ENCODE peak calls at places on chromosomes 5 and 9, in seven cellular contexts. B, L, U, C, R, Q and S are unnamed samples.

GRCh38 chr5:136655429-136655828 is 290.1 kb upstream of the TRPC7 start:
- DNase-seq in B (no peak), L (no peak), U (no peak), C (no peak), R (no peak), Q (peak; percentile 5), S (no peak)

GRCh38 chr5:134566741-134567221 is 41.3 kb downstream of the JADE2 start:
- DNase-seq in B (no peak), L (peak; percentile 14), U (no peak), C (no peak), R (no peak), Q (no peak), S (no peak)

GRCh38 chr5:36073595-36074216 is 7.0 kb upstream of the UGT3A2 start:
- DNase-seq in B (no peak), L (peak; percentile 70), U (no peak), C (no peak), R (no peak), Q (no peak), S (no peak)

GRCh38 chr5:109863752-109864151 is 174.0 kb downstream of the MAN2A1 start:
- DNase-seq in B (no peak), L (no peak), U (no peak), C (no peak), R (no peak), Q (no peak), S (no peak)

GRCh38 chr9:101626295-101626694 is 31.5 kb upstream of the PPP3R2 start:
- DNase-seq in B (no peak), L (no peak), U (no peak), C (no peak), R (no peak), Q (no peak), S (no peak)

GRCh38 chr9:27165670-27166069 is 56.6 kb downstream of the TEK start:
- DNase-seq in B (no peak), L (no peak), U (no peak), C (no peak), R (no peak), Q (no peak), S (peak; percentile 85)

GRCh38 chr5:10009802-10010201 is 239.9 kb downstream of the ATPSCKMT start:
- DNase-seq in B (no peak), L (no peak), U (no peak), C (no peak), R (no peak), Q (no peak), S (no peak)

GRCh38 chr9:97938081-97938644 is at the start of gene HEMGN:
- DNase-seq in B (no peak), L (no peak), U (no peak), C (no peak), R (no peak), Q (no peak), S (no peak)

GRCh38 chr5:149224282-149224681 is 47.4 kb upstream of the AFAP1L1 start:
- DNase-seq in B (no peak), L (peak; percentile 18), U (no peak), C (no peak), R (no peak), Q (no peak), S (no peak)

GRCh38 chr5:102799017-102799416 is 43.9 kb downstream of the PAM start:
- DNase-seq in B (no peak), L (peak; percentile 78), U (no peak), C (no peak), R (no peak), Q (no peak), S (no peak)

GRCh38 chr5:41418220-41419031 is 92.0 kb downstream of the PLCXD3 start:
- DNase-seq in B (no peak), L (no peak), U (no peak), C (no peak), R (no peak), Q (no peak), S (no peak)

GRCh38 chr5:54259090-54259489 is 51.3 kb downstream of the ARL15 start:
- DNase-seq in B (no peak), L (no peak), U (no peak), C (no peak), R (no peak), Q (no peak), S (no peak)

GRCh38 chr9:134987906-134988700 is 70.4 kb upstream of the FCN1 start:
- DNase-seq in B (peak; percentile 25), L (no peak), U (no peak), C (no peak), R (no peak), Q (no peak), S (no peak)

GRCh38 chr5:1097381-1097893 is 14.4 kb downstream of the SLC12A7 start:
- DNase-seq in B (no peak), L (no peak), U (no peak), C (no peak), R (no peak), Q (no peak), S (no peak)

GRCh38 chr5:1256776-1257175 is 31.6 kb downstream of the SLC6A18 start:
- DNase-seq in B (no peak), L (no peak), U (no peak), C (no peak), R (no peak), Q (no peak), S (no peak)

GRCh38 chr9:94827584-94828304 is 101.2 kb downstream of the AOPEP start:
- DNase-seq in B (no peak), L (peak; percentile 77), U (no peak), C (no peak), R (no peak), Q (no peak), S (peak; percentile 86)

GRCh38 chr9:75101004-75101601 is 12.8 kb downstream of the OSTF1 start:
- DNase-seq in B (peak; percentile 67), L (no peak), U (no peak), C (no peak), R (no peak), Q (no peak), S (no peak)

GRCh38 chr5:136901-137300 is 44.9 kb downstream of the PLEKHG4B start:
- DNase-seq in B (no peak), L (peak; percentile 18), U (no peak), C (no peak), R (no peak), Q (no peak), S (peak; percentile 90)

GRCh38 chr9:124602204-124602603 is 95.0 kb upstream of the NR5A1 start:
- DNase-seq in B (no peak), L (no peak), U (no peak), C (no peak), R (no peak), Q (no peak), S (no peak)

GRCh38 chr9:99357575-99357974 is 135.5 kb downstream of the SEC61B start:
- DNase-seq in B (no peak), L (no peak), U (no peak), C (no peak), R (no peak), Q (no peak), S (no peak)

GRCh38 chr5:139652788-139653241 is 4.7 kb downstream of the CXXC5 start:
- DNase-seq in B (no peak), L (no peak), U (no peak), C (no peak), R (no peak), Q (no peak), S (no peak)

GRCh38 chr9:37097294-37097693 is 23.1 kb upstream of the ZCCHC7 start:
- DNase-seq in B (no peak), L (no peak), U (no peak), C (no peak), R (no peak), Q (no peak), S (no peak)

GRCh38 chr9:123996731-123997421 is 14.7 kb upstream of the LHX2 start:
- DNase-seq in B (peak; percentile 27), L (no peak), U (no peak), C (no peak), R (no peak), Q (no peak), S (no peak)

GRCh38 chr5:5648694-5649093 is 226.2 kb downstream of the ICE1 start:
- DNase-seq in B (no peak), L (no peak), U (no peak), C (no peak), R (no peak), Q (no peak), S (no peak)

GRCh38 chr9:104774831-104775573 is 11.1 kb downstream of the NIPSNAP3B start:
- DNase-seq in B (no peak), L (no peak), U (no peak), C (no peak), R (peak; percentile 67), Q (no peak), S (no peak)

GRCh38 chr9:93683331-93684134 is 107.1 kb downstream of the PHF2 start:
- DNase-seq in B (no peak), L (no peak), U (no peak), C (peak; percentile 7), R (no peak), Q (no peak), S (peak; percentile 66)

GRCh38 chr5:93325946-93326345 is 255.1 kb downstream of the NR2F1-AS1 start:
- DNase-seq in B (no peak), L (no peak), U (no peak), C (no peak), R (no peak), Q (no peak), S (no peak)

GRCh38 chr5:33968133-33969005 is 16.1 kb downstream of the SLC45A2 start:
- DNase-seq in B (no peak), L (peak; percentile 63), U (no peak), C (no peak), R (no peak), Q (no peak), S (no peak)

GRCh38 chr9:13143281-13143680 is 136.2 kb downstream of the MPDZ start:
- DNase-seq in B (no peak), L (peak; percentile 52), U (no peak), C (no peak), R (no peak), Q (no peak), S (no peak)

GRCh38 chr5:15694694-15695093 is 194.7 kb downstream of the FBXL7 start:
- DNase-seq in B (no peak), L (no peak), U (no peak), C (no peak), R (no peak), Q (no peak), S (no peak)

GRCh38 chr5:170149206-170149515 is 43.5 kb downstream of the FOXI1 start:
- DNase-seq in B (no peak), L (no peak), U (no peak), C (no peak), R (no peak), Q (no peak), S (no peak)

GRCh38 chr9:109520475-109521132 is 22.5 kb upstream of the PTPN3 start:
- DNase-seq in B (peak; percentile 50), L (peak; percentile 87), U (peak; percentile 59), C (no peak), R (no peak), Q (peak; percentile 37), S (no peak)

GRCh38 chr5:146188358-146188757 is 5.9 kb upstream of the LARS1 start:
- DNase-seq in B (no peak), L (no peak), U (no peak), C (no peak), R (no peak), Q (no peak), S (no peak)

GRCh38 chr5:7857918-7858632 is 7.1 kb upstream of the CFAP90 start:
- DNase-seq in B (no peak), L (no peak), U (no peak), C (no peak), R (no peak), Q (no peak), S (no peak)

GRCh38 chr5:32044904-32045303 is 129.2 kb downstream of the GOLPH3 start:
- DNase-seq in B (no peak), L (no peak), U (no peak), C (no peak), R (no peak), Q (no peak), S (no peak)

GRCh38 chr5:180155331-180155881 is 53.6 kb downstream of the RASGEF1C start:
- DNase-seq in B (peak; percentile 21), L (no peak), U (no peak), C (no peak), R (no peak), Q (no peak), S (peak; percentile 87)

GRCh38 chr5:141508808-141509611 is 20.1 kb downstream of the PCDHGC5 start:
- DNase-seq in B (no peak), L (peak; percentile 86), U (no peak), C (no peak), R (peak; percentile 44), Q (no peak), S (no peak)

GRCh38 chr5:78533356-78533755 is 115.2 kb downstream of the LHFPL2 start:
- DNase-seq in B (no peak), L (peak; percentile 69), U (no peak), C (no peak), R (no peak), Q (no peak), S (no peak)